ENCODE peak calls at places on chromosomes 3 and 15, in six cellular contexts. V is NCI-H2029; O is D341Med; M is dorsolateral prefrontal cortex; N is effector CD8-positive, alpha-beta T cell; Y is activated effector memory CD4-positive, alpha-beta T cell treated with anti-CD3 and anti-CD28 coated beads, Interleukin-2, amount 50 U/mL, for 16 hours. D is an unnamed sample.

GRCh38 chr3:168511428-168512014 is 415.8 kb upstream of the GOLIM4 start:
- DNase-seq in N (no peak), Y (no peak), V (no peak), M (no peak), O (peak), D (no peak)

GRCh38 chr3:145678401-145678800 is 482.6 kb downstream of the PLOD2 start:
- DNase-seq in V (no peak), O (no peak), Y (no peak), M (no peak), N (no peak), D (no peak)

GRCh38 chr3:128464188-128464587 is 2.5 kb downstream of the DNAJB8 start:
- DNase-seq in M (no peak), V (no peak), N (no peak), Y (no peak), O (no peak), D (no peak)

GRCh38 chr15:68316061-68316804 is 38.7 kb downstream of the FEM1B start:
- DNase-seq in N (no peak), V (no peak), M (peak), Y (peak), O (peak), D (no peak)

GRCh38 chr15:44798815-44799214 is 62.5 kb downstream of the TRIM69 start:
- DNase-seq in M (no peak), Y (no peak), V (no peak), O (peak), N (no peak), D (peak)

GRCh38 chr3:164064298-164064697 is 1014.0 kb downstream of the SI start:
- DNase-seq in O (no peak), M (no peak), V (no peak), N (no peak), Y (no peak), D (no peak)

GRCh38 chr15:69760890-69761568 is 308.4 kb downstream of the RPLP1 start:
- DNase-seq in M (no peak), O (no peak), N (peak), V (no peak), Y (peak), D (no peak)

GRCh38 chr3:125440970-125441369 is 65.8 kb upstream of the ZNF148 start:
- DNase-seq in M (no peak), Y (no peak), V (no peak), N (no peak), O (no peak), D (no peak)

GRCh38 chr3:135106445-135106844 is 311.4 kb downstream of the EPHB1 start:
- DNase-seq in Y (no peak), V (no peak), O (no peak), N (no peak), M (no peak), D (no peak)

GRCh38 chr15:68471552-68471951 is 39.6 kb upstream of the ITGA11 start:
- DNase-seq in V (no peak), N (no peak), M (no peak), Y (no peak), O (no peak), D (no peak)

GRCh38 chr3:188185717-188186236 is 31.8 kb downstream of the LPP start:
- DNase-seq in Y (no peak), V (peak), O (no peak), M (no peak), N (no peak), D (no peak)

GRCh38 chr3:113660901-113661300 is 35.5 kb downstream of the USF3 start:
- DNase-seq in O (no peak), Y (no peak), M (no peak), N (no peak), V (no peak), D (no peak)

GRCh38 chr3:86988986-86989385 is 2.0 kb downstream of the VGLL3 start:
- DNase-seq in O (no peak), M (no peak), N (no peak), Y (no peak), V (no peak), D (no peak)

GRCh38 chr15:65368646-65369045 is 9.2 kb downstream of the IGDCC3 start:
- DNase-seq in O (no peak), M (no peak), Y (no peak), N (no peak), V (no peak), D (peak)

GRCh38 chr3:136193273-136194043 is 2.7 kb downstream of the MSL2 start:
- DNase-seq in N (no peak), V (no peak), O (no peak), Y (no peak), M (no peak), D (no peak)

GRCh38 chr3:45986303-45986982 is 9.2 kb downstream of the FYCO1 start:
- DNase-seq in V (peak), Y (no peak), N (no peak), O (no peak), M (no peak), D (no peak)

GRCh38 chr3:106004137-106004600 is 135.4 kb upstream of the CBLB start:
- DNase-seq in M (no peak), Y (no peak), V (no peak), O (no peak), N (no peak), D (no peak)

GRCh38 chr15:41465822-41466421 is 27.8 kb upstream of the ITPKA start:
- DNase-seq in O (peak), N (no peak), Y (peak), M (no peak), V (no peak), D (no peak)

GRCh38 chr3:27521179-27521871 is 37.1 kb upstream of the SLC4A7 start:
- DNase-seq in V (no peak), M (no peak), Y (no peak), O (no peak), N (no peak), D (no peak)

GRCh38 chr15:54387808-54388207 is 409.6 kb downstream of the UNC13C start:
- DNase-seq in Y (no peak), V (no peak), O (no peak), N (no peak), M (no peak), D (no peak)

GRCh38 chr3:97389883-97390282 is 374.7 kb upstream of the ARL6 start:
- DNase-seq in O (no peak), Y (no peak), N (no peak), V (no peak), M (no peak), D (no peak)

D was measured in NCI-H524 treated with DMSO at 0.1 percent for 48 hours.